ENCODE peak calls at places on chromosomes 16 and 17, in four cellular contexts. N, S, K and V are unnamed samples.

GRCh38 chr16:70569752-70570151 is 46.1 kb downstream of the SF3B3 start:
- DNase-seq in N (no peak), S (no peak), K (no peak), V (no peak)

GRCh38 chr17:82338858-82339633 is 5.5 kb upstream of the SECTM1 start:
- DNase-seq in N (peak), S (peak), K (peak), V (peak)

GRCh38 chr17:58303981-58304734 is 23.4 kb upstream of the MPO start:
- DNase-seq in N (no peak), S (peak), K (peak), V (peak)

GRCh38 chr16:70600730-70601129 is 45.6 kb upstream of the IL34 start:
- DNase-seq in N (no peak), S (no peak), K (no peak), V (no peak)

GRCh38 chr17:82350182-82351030 is 8.6 kb upstream of the TEX19 start:
- DNase-seq in N (no peak), S (no peak), K (no peak), V (peak)

GRCh38 chr16:8919089-8919933 is 37.2 kb downstream of the LITAFD start:
- DNase-seq in N (no peak), S (no peak), K (no peak), V (no peak)

GRCh38 chr16:19884611-19885455 is at the start of gene GPRC5B:
- DNase-seq in N (no peak), S (peak), K (peak), V (no peak)

GRCh38 chr16:87951550-87952538 is 610 bp downstream of the BANP start:
- DNase-seq in N (no peak), S (no peak), K (no peak), V (peak)

GRCh38 chr16:36336-36984 is 16.9 kb downstream of the POLR3K start:
- DNase-seq in N (no peak), S (no peak), K (no peak), V (no peak)

GRCh38 chr17:42804918-42805367 is 6.3 kb downstream of the CNTD1 start:
- DNase-seq in N (no peak), S (peak), K (no peak), V (no peak)

GRCh38 chr17:28996554-28997096 is 9.2 kb downstream of the SEZ6 start:
- DNase-seq in N (no peak), S (no peak), K (no peak), V (no peak)

GRCh38 chr17:75289122-75289831 is at the start of gene SLC25A19:
- DNase-seq in N (peak), S (peak), K (peak), V (peak)
- TF ChIP-seq CTCF in N (no peak), S (no peak), K (no peak), V (no peak)

GRCh38 chr16:56330476-56330875 is 94.9 kb downstream of the AMFR start:
- DNase-seq in N (no peak), S (no peak), K (no peak), V (no peak)

GRCh38 chr16:56331915-56332314 is 93.4 kb downstream of the AMFR start:
- DNase-seq in N (no peak), S (no peak), K (no peak), V (no peak)

GRCh38 chr16:56334761-56335160 is 90.6 kb downstream of the AMFR start:
- DNase-seq in N (no peak), S (no peak), K (no peak), V (peak)

GRCh38 chr16:56331399-56331798 is 93.9 kb downstream of the AMFR start:
- DNase-seq in N (no peak), S (no peak), K (no peak), V (no peak)

GRCh38 chr16:56332464-56333079 is 92.8 kb downstream of the AMFR start:
- DNase-seq in N (no peak), S (peak), K (no peak), V (peak)
- TF ChIP-seq CTCF in N (peak), S (peak), K (no peak), V (peak)

GRCh38 chr17:49624896-49625295 is 49.2 kb downstream of the NXPH3 start:
- DNase-seq in N (no peak), S (no peak), K (no peak), V (peak)
- TF ChIP-seq CTCF in N (no peak), S (no peak), K (no peak), V (no peak)

GRCh38 chr16:60755907-60756306 is 1280.3 kb downstream of the CDH8 start:
- DNase-seq in N (no peak), S (no peak), K (no peak), V (no peak)
- TF ChIP-seq CTCF in N (no peak), S (no peak), K (no peak), V (peak)